ENCODE peak calls at places on chromosomes 11 and 22, in seven cellular contexts. M, Y, K, G, D, B and A are unnamed samples.

GRCh38 chr11:134655189-134655937 is 243.3 kb upstream of the B3GAT1 start:
- DNase-seq in M (no peak), Y (no peak), K (peak; percentile 9), G (no peak), D (no peak), B (no peak), A (peak; percentile 22)

GRCh38 chr11:125481531-125481930 is 14.5 kb downstream of the FEZ1 start:
- DNase-seq in M (no peak), Y (no peak), K (no peak), G (no peak), D (no peak), B (no peak), A (no peak)

GRCh38 chr11:91742155-91742554 is 482.5 kb upstream of the FAT3 start:
- DNase-seq in M (no peak), Y (no peak), K (no peak), G (no peak), D (no peak), B (no peak), A (no peak)

GRCh38 chr22:46833228-46833627 is 70.8 kb downstream of the TBC1D22A start:
- DNase-seq in M (peak; percentile 59), Y (no peak), K (no peak), G (peak; percentile 41), D (peak; percentile 44), B (no peak), A (peak; percentile 55)

GRCh38 chr11:13355191-13355590 is 77.6 kb downstream of the BMAL1 start:
- DNase-seq in M (no peak), Y (no peak), K (no peak), G (no peak), D (no peak), B (no peak), A (no peak)

GRCh38 chr11:72240461-72241289 is 3.3 kb downstream of the PHOX2A start:
- DNase-seq in M (no peak), Y (no peak), K (no peak), G (no peak), D (no peak), B (peak; percentile 65), A (no peak)

GRCh38 chr11:22304337-22304961 is 33.7 kb upstream of the SLC17A6 start:
- DNase-seq in M (no peak), Y (no peak), K (no peak), G (peak; percentile 12), D (no peak), B (no peak), A (no peak)

GRCh38 chr22:25176799-25177198 is 22.9 kb upstream of the CRYBB3 start:
- DNase-seq in M (no peak), Y (no peak), K (no peak), G (no peak), D (no peak), B (no peak), A (no peak)

GRCh38 chr11:125394306-125394705 is 101.8 kb downstream of the FEZ1 start:
- DNase-seq in M (no peak), Y (no peak), K (no peak), G (no peak), D (no peak), B (no peak), A (no peak)

GRCh38 chr11:123391646-123392348 is 38.3 kb upstream of the GRAMD1B start:
- DNase-seq in M (no peak), Y (no peak), K (no peak), G (no peak), D (no peak), B (no peak), A (no peak)

GRCh38 chr11:76166314-76166713 is 40.0 kb downstream of the WNT11 start:
- DNase-seq in M (no peak), Y (no peak), K (no peak), G (no peak), D (no peak), B (no peak), A (no peak)

GRCh38 chr11:34823197-34823596 is 93.0 kb downstream of the APIP start:
- DNase-seq in M (no peak), Y (no peak), K (no peak), G (no peak), D (no peak), B (no peak), A (peak; percentile 81)

GRCh38 chr22:37519268-37520195 is at the start of gene CARD10:
- DNase-seq in M (no peak), Y (peak; percentile 68), K (peak; percentile 62), G (no peak), D (peak; percentile 65), B (no peak), A (peak; percentile 69)

GRCh38 chr22:37254206-37254866 is 10.3 kb upstream of the RAC2 start:
- DNase-seq in M (no peak), Y (no peak), K (no peak), G (no peak), D (no peak), B (no peak), A (no peak)

GRCh38 chr11:29018631-29019030 is 910.4 kb downstream of the METTL15 start:
- DNase-seq in M (no peak), Y (no peak), K (no peak), G (no peak), D (no peak), B (no peak), A (no peak)

GRCh38 chr11:8758619-8759169 is 76.1 kb downstream of the RPL27A start:
- DNase-seq in M (no peak), Y (no peak), K (no peak), G (no peak), D (no peak), B (peak; percentile 22), A (no peak)

GRCh38 chr22:48803171-48803992 is 1024.3 kb downstream of the BRD1 start:
- DNase-seq in M (peak; percentile 62), Y (no peak), K (no peak), G (no peak), D (no peak), B (no peak), A (peak; percentile 38)

GRCh38 chr11:69546735-69547370 is 65.4 kb downstream of the LINC01488 start:
- DNase-seq in M (peak; percentile 17), Y (no peak), K (no peak), G (no peak), D (no peak), B (peak; percentile 11), A (no peak)

GRCh38 chr11:63944987-63945386 is 6.2 kb downstream of the NAA40 start:
- DNase-seq in M (no peak), Y (peak; percentile 42), K (peak; percentile 38), G (peak; percentile 43), D (no peak), B (no peak), A (peak; percentile 63)

GRCh38 chr22:22123118-22123959 is 121.2 kb upstream of the VPREB1 start:
- DNase-seq in M (no peak), Y (no peak), K (no peak), G (no peak), D (no peak), B (no peak), A (no peak)

GRCh38 chr11:79419120-79419519 is 21.7 kb downstream of the TENM4 start:
- DNase-seq in M (no peak), Y (peak; percentile 63), K (peak; percentile 61), G (peak; percentile 7), D (no peak), B (no peak), A (no peak)

GRCh38 chr11:3609416-3610265 is 32.2 kb downstream of the ART5 start:
- DNase-seq in M (no peak), Y (no peak), K (peak; percentile 43), G (peak; percentile 13), D (peak; percentile 50), B (no peak), A (no peak)

DNA sequence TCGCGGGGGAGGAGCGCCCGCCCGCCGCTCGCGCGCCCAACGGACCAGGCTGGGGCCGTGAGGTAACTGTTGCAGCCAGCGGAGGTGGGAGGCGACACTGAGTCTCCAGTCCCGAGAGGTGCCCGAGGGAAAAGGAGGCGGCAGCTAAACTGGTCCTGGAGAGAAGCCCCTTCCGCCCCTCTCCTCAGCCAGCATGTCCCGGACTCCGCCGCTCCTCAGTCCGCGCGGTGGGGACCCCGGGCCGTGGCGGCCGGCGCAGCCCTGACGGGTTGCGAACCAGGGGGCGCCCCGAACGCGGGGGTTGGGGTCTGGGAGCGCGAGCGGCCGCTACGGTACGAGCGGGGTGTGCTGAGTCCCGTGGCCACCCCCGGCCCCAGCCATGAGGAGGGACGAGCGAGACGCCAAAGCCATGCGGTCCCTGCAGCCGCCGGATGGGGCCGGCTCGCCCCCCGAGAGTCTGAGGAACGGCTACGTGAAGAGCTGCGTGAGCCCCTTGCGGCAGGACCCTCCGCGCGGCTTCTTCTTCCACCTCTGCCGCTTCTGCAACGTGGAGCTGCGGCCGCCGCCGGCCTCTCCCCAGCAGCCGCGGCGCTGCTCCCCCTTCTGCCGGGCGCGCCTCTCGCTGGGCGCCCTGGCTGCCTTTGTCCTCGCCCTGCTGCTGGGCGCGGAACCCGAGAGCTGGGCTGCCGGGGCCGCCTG is at the start of gene PDE3B:
- DNase-seq in M (peak; percentile 75), Y (peak; percentile 90), K (peak; percentile 91), G (peak; percentile 83), D (peak; percentile 67), B (peak; percentile 70), A (peak; percentile 94)
- TF ChIP-seq CTCF in M (no peak), Y (no peak), K (no peak), G (peak; percentile 59), D (no peak), B (no peak), A (no peak)

GRCh38 chr11:10623797-10624761 is 55.6 kb upstream of the LYVE1 start:
- DNase-seq in M (peak; percentile 85), Y (peak; percentile 40), K (no peak), G (peak; percentile 37), D (no peak), B (no peak), A (no peak)
- TF ChIP-seq CTCF in M (peak; percentile 20), Y (peak; percentile 23), K (peak; percentile 12), G (peak; percentile 58), D (no peak), B (no peak), A (peak; percentile 26)

GRCh38 chr22:30490399-30490798 is 15.1 kb downstream of the SEC14L4 start:
- DNase-seq in M (no peak), Y (no peak), K (no peak), G (peak; percentile 16), D (no peak), B (no peak), A (no peak)
- TF ChIP-seq CTCF in M (no peak), Y (no peak), K (peak; percentile 14), G (peak; percentile 77), D (no peak), B (no peak), A (no peak)

GRCh38 chr22:44670220-44670983 is 31.6 kb upstream of the PRR5 start:
- DNase-seq in M (no peak), Y (no peak), K (no peak), G (no peak), D (no peak), B (no peak), A (no peak)

GRCh38 chr22:44668886-44669724 is 32.9 kb upstream of the PRR5 start:
- DNase-seq in M (no peak), Y (no peak), K (no peak), G (no peak), D (no peak), B (no peak), A (no peak)

GRCh38 chr22:44668190-44668885 is 33.7 kb upstream of the PRR5 start:
- DNase-seq in M (no peak), Y (no peak), K (no peak), G (no peak), D (peak; percentile 61), B (peak; percentile 68), A (no peak)

GRCh38 chr22:44667829-44668189 is 34.2 kb upstream of the PRR5 start:
- DNase-seq in M (no peak), Y (peak; percentile 53), K (no peak), G (no peak), D (no peak), B (no peak), A (no peak)

DNA sequence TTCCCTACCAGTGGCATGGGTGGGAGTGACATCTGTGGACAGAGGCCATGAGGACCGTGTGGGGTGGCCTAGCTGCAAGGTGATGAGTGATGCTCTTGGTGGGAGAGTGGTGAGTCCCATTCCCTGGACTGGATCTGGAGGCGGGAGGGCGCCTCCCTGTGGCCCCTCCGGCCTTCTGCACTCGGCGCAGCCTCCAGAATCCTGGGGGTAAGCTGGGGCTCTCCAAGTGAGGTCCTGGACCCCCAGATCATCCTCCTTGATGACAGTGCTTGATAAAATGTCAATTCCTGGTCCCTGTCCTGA is 32.3 kb upstream of the PRR5 start:
- DNase-seq in M (no peak), Y (no peak), K (no peak), G (no peak), D (peak; percentile 54), B (no peak), A (no peak)
- TF ChIP-seq CTCF in M (no peak), Y (no peak), K (no peak), G (peak; percentile 50), D (peak; percentile 48), B (peak; percentile 9), A (peak; percentile 16)